ENCODE peak calls at places on chromosomes 12 and 14, in ten cellular contexts. K is CD8-positive, alpha-beta T cell; S is ascending aorta; Q is NCI-H2081 treated with DMSO at 0.1 percent for 48 hours; N is stimulated activated naive CD8-positive, alpha-beta T cell treated with anti-CD3 and anti-CD28 coated beads, Interleukin-15, Interleukin-2, amounts not matched to agents 100 U/mL and 50 U/mL, for 24 hours; P is RKO; J is NCI-H2029; C is activated CD8-positive, alpha-beta memory T cell treated with anti-CD3 and anti-CD28 coated beads for 1 hour; Z is HCT116; U is HuH-7.5. A is an unnamed sample.

GRCh38 chr12:46702581-46703344 is 123.0 kb downstream of the SLC38A4 start:
- DNase-seq in K (no peak), S (no peak), Q (no peak), N (no peak), P (no peak), J (no peak), C (no peak), Z (no peak), U (no peak), A (no peak)

GRCh38 chr12:108907861-108908302 is 28.0 kb downstream of the DAO start:
- DNase-seq in K (no peak), S (no peak), Q (no peak), N (no peak), P (no peak), J (no peak), C (no peak), Z (no peak), U (no peak), A (no peak)

GRCh38 chr12:15336772-15337553 is 14.7 kb downstream of the PTPRO start:
- DNase-seq in K (no peak), S (no peak), Q (no peak), N (no peak), P (peak; percentile 76), J (no peak), C (no peak), Z (no peak), U (no peak), A (no peak)

GRCh38 chr12:88952543-88952942 is 372.3 kb upstream of the KITLG start:
- DNase-seq in K (no peak), S (no peak), Q (no peak), N (no peak), P (no peak), J (peak; percentile 42), C (no peak), Z (peak; percentile 65), U (no peak), A (no peak)

GRCh38 chr12:76967181-76967885 is 88.5 kb upstream of the CSRP2 start:
- DNase-seq in K (no peak), S (no peak), Q (no peak), N (no peak), P (no peak), J (no peak), C (no peak), Z (no peak), U (no peak), A (no peak)

GRCh38 chr14:103298620-103299019 is 35.4 kb upstream of the EIF5 start:
- DNase-seq in K (no peak), S (no peak), Q (no peak), N (no peak), P (no peak), J (no peak), C (no peak), Z (no peak), U (no peak), A (no peak)

GRCh38 chr14:44782775-44783238 is 178.9 kb downstream of the KLHL28 start:
- DNase-seq in K (no peak), S (no peak), Q (no peak), N (no peak), P (no peak), J (no peak), C (no peak), Z (no peak), U (no peak), A (no peak)

GRCh38 chr12:119868992-119869391 is 8.1 kb downstream of the CIT start:
- DNase-seq in K (no peak), S (no peak), Q (no peak), N (no peak), P (no peak), J (no peak), C (no peak), Z (no peak), U (no peak), A (no peak)

GRCh38 chr14:73973497-73973896 is 23.4 kb downstream of the COQ6 start:
- DNase-seq in K (no peak), S (no peak), Q (no peak), N (no peak), P (no peak), J (no peak), C (no peak), Z (no peak), U (no peak), A (no peak)

GRCh38 chr12:55738113-55739024 is 4.6 kb upstream of the GDF11 start:
- DNase-seq in K (peak; percentile 64), S (peak; percentile 93), Q (no peak), N (peak; percentile 84), P (peak; percentile 91), J (peak; percentile 75), C (peak; percentile 61), Z (peak; percentile 82), U (peak; percentile 59), A (peak; percentile 86)

GRCh38 chr14:104184911-104185499 is 46.6 kb downstream of the KIF26A start:
- DNase-seq in K (no peak), S (no peak), Q (no peak), N (no peak), P (no peak), J (no peak), C (no peak), Z (no peak), U (no peak), A (no peak)

GRCh38 chr12:61798778-61799177 is 461.4 kb upstream of the USP15 start:
- DNase-seq in K (no peak), S (no peak), Q (no peak), N (no peak), P (no peak), J (no peak), C (no peak), Z (no peak), U (no peak), A (no peak)

GRCh38 chr14:74620497-74620921 is 8.5 kb upstream of the LTBP2 start:
- DNase-seq in K (peak; percentile 22), S (no peak), Q (no peak), N (peak; percentile 43), P (peak; percentile 86), J (no peak), C (no peak), Z (peak; percentile 90), U (no peak), A (peak; percentile 38)

GRCh38 chr14:75806247-75806876 is 145.3 kb downstream of the TTLL5 start:
- DNase-seq in K (no peak), S (no peak), Q (no peak), N (no peak), P (peak; percentile 11), J (no peak), C (no peak), Z (no peak), U (no peak), A (no peak)

GRCh38 chr12:75977952-75978671 is 53.5 kb downstream of the PHLDA1 start:
- DNase-seq in K (peak; percentile 63), S (peak; percentile 93), Q (no peak), N (peak; percentile 69), P (peak; percentile 100), J (no peak), C (peak; percentile 46), Z (peak; percentile 94), U (peak; percentile 49), A (peak; percentile 87)

GRCh38 chr12:79083181-79083580 is 218.6 kb downstream of the SYT1 start:
- DNase-seq in K (no peak), S (no peak), Q (no peak), N (no peak), P (no peak), J (no peak), C (no peak), Z (no peak), U (no peak), A (no peak)

GRCh38 chr14:100640481-100641273 is 53.5 kb upstream of the BEGAIN start:
- DNase-seq in K (peak; percentile 70), S (no peak), Q (no peak), N (peak; percentile 75), P (no peak), J (no peak), C (peak; percentile 55), Z (no peak), U (no peak), A (peak; percentile 70)

GRCh38 chr12:94145231-94145979 is 3.0 kb upstream of the PLXNC1 start:
- DNase-seq in K (no peak), S (no peak), Q (no peak), N (no peak), P (no peak), J (no peak), C (no peak), Z (peak; percentile 16), U (peak; percentile 59), A (no peak)

GRCh38 chr12:55780695-55781094 is 36.8 kb downstream of the SARNP start:
- DNase-seq in K (no peak), S (no peak), Q (no peak), N (no peak), P (no peak), J (no peak), C (no peak), Z (no peak), U (no peak), A (no peak)

A was measured in stimulated activated CD4-positive, alpha-beta T cell treated with anti-CD3 and anti-CD28 coated beads, Interleukin-4, amount 100 ng/mL, for 24 hours.